ENCODE peak calls at places on chromosomes 3 and 15, in nine cellular contexts. Q is heart left ventricle, K is A549, S is HCT116, O is IMR-90, A is HepG2, M is body of pancreas, I is right lobe of liver, N is GM12878. D is an unnamed sample.

GRCh38 chr15:101641894-101642293 is 10.3 kb downstream of the TM2D3 start:
- ATAC-seq in Q (peak), K (no peak), S (no peak), O (no peak), A (no peak), M (peak), I (peak), N (peak), D (peak)

GRCh38 chr3:134640378-134640777 is 10.4 kb downstream of the KY start:
- ATAC-seq in Q (no peak), K (no peak), S (no peak), O (no peak), A (no peak), M (no peak), I (no peak), N (no peak), D (no peak)

GRCh38 chr3:172634948-172635347 is 75.9 kb downstream of the NCEH1 start:
- ATAC-seq in Q (no peak), K (no peak), S (no peak), O (no peak), A (no peak), M (no peak), I (no peak), N (no peak), D (peak)

GRCh38 chr15:64099379-64099778 is 3.6 kb downstream of the SNX1 start:
- ATAC-seq in Q (no peak), K (no peak), S (no peak), O (no peak), A (no peak), M (no peak), I (no peak), N (no peak), D (no peak)

GRCh38 chr15:59380902-59381610 is 8.4 kb upstream of the MYO1E start:
- ATAC-seq in Q (no peak), K (peak), S (peak), O (no peak), A (no peak), M (no peak), I (no peak), N (no peak), D (no peak)

GRCh38 chr3:24242012-24242698 is 252.5 kb downstream of the THRB start:
- ATAC-seq in Q (no peak), K (no peak), S (no peak), O (no peak), A (no peak), M (peak), I (no peak), N (no peak), D (peak)

GRCh38 chr3:24389108-24390090 is 105.3 kb downstream of the THRB start:
- ATAC-seq in Q (no peak), K (no peak), S (no peak), O (no peak), A (no peak), M (peak), I (no peak), N (no peak), D (no peak)

GRCh38 chr3:71725279-71725991 is at the start of gene EIF4E3:
- ATAC-seq in Q (peak), K (peak), S (peak), O (peak), A (peak), M (peak), I (peak), N (no peak), D (peak)

GRCh38 chr15:101172421-101173097 is 79.3 kb downstream of the CHSY1 start:
- ATAC-seq in Q (no peak), K (no peak), S (no peak), O (no peak), A (no peak), M (no peak), I (no peak), N (no peak), D (no peak)

GRCh38 chr3:112497897-112498548 is 1.2 kb downstream of the BTLA start:
- ATAC-seq in Q (no peak), K (no peak), S (no peak), O (no peak), A (no peak), M (no peak), I (no peak), N (peak), D (no peak)

GRCh38 chr3:14864131-14864530 is 45.4 kb downstream of the FGD5 start:
- ATAC-seq in Q (no peak), K (no peak), S (no peak), O (no peak), A (no peak), M (no peak), I (no peak), N (no peak), D (no peak)

GRCh38 chr3:148903022-148903442 is 37.9 kb downstream of the CPA3 start:
- ATAC-seq in Q (no peak), K (no peak), S (no peak), O (peak), A (no peak), M (no peak), I (no peak), N (no peak), D (no peak)

GRCh38 chr3:126472277-126473006 is 3.2 kb downstream of the ZXDC start:
- ATAC-seq in Q (no peak), K (peak), S (no peak), O (no peak), A (peak), M (peak), I (peak), N (peak), D (peak)

GRCh38 chr3:161498259-161498921 is 1.8 kb downstream of the OTOL1 start:
- ATAC-seq in Q (no peak), K (no peak), S (no peak), O (no peak), A (no peak), M (no peak), I (no peak), N (no peak), D (no peak)

GRCh38 chr15:100633763-100634075 is 31.3 kb downstream of the ASB7 start:
- ATAC-seq in Q (no peak), K (no peak), S (no peak), O (no peak), A (no peak), M (no peak), I (no peak), N (no peak), D (no peak)

GRCh38 chr15:86855307-86855706 is 775.6 kb downstream of the AGBL1 start:
- ATAC-seq in Q (no peak), K (no peak), S (no peak), O (no peak), A (no peak), M (no peak), I (no peak), N (no peak), D (no peak)

GRCh38 chr3:180630360-180630759 is 28.4 kb downstream of the TTC14 start:
- ATAC-seq in Q (no peak), K (no peak), S (no peak), O (no peak), A (no peak), M (no peak), I (no peak), N (no peak), D (no peak)

GRCh38 chr15:67100808-67101581 is 35.6 kb downstream of the SMAD3 start:
- ATAC-seq in Q (no peak), K (no peak), S (no peak), O (no peak), A (no peak), M (no peak), I (no peak), N (peak), D (no peak)

GRCh38 chr3:81490541-81491288 is 270.7 kb downstream of the GBE1 start:
- ATAC-seq in Q (peak), K (peak), S (peak), O (peak), A (peak), M (peak), I (peak), N (peak), D (peak)

GRCh38 chr15:57610130-57610529 is 18.4 kb downstream of the MYZAP start:
- ATAC-seq in Q (peak), K (peak), S (peak), O (peak), A (peak), M (peak), I (no peak), N (no peak), D (peak)

GRCh38 chr15:33468740-33469139 is 158.0 kb downstream of the RYR3 start:
- ATAC-seq in Q (no peak), K (no peak), S (no peak), O (no peak), A (no peak), M (no peak), I (no peak), N (no peak), D (no peak)

GRCh38 chr15:71651750-71652186 is 158.6 kb upstream of the NR2E3 start:
- ATAC-seq in Q (no peak), K (peak), S (peak), O (peak), A (peak), M (no peak), I (peak), N (peak), D (peak)

GRCh38 chr15:63510548-63510940 is 6.2 kb downstream of the USP3 start:
- ATAC-seq in Q (no peak), K (peak), S (no peak), O (no peak), A (no peak), M (no peak), I (no peak), N (peak), D (no peak)

GRCh38 chr3:188047536-188047935 is 106.4 kb upstream of the LPP start:
- ATAC-seq in Q (no peak), K (no peak), S (no peak), O (no peak), A (no peak), M (no peak), I (no peak), N (no peak), D (no peak)

GRCh38 chr15:66503780-66504562 is 684 bp downstream of the RPL4 start:
- ATAC-seq in Q (no peak), K (no peak), S (no peak), O (no peak), A (no peak), M (no peak), I (no peak), N (no peak), D (no peak)

GRCh38 chr3:31841515-31841914 is 139.5 kb downstream of the OSBPL10 start:
- ATAC-seq in Q (no peak), K (no peak), S (no peak), O (no peak), A (no peak), M (no peak), I (no peak), N (no peak), D (no peak)

GRCh38 chr3:4343258-4343657 is 40.1 kb downstream of the SETMAR start:
- ATAC-seq in Q (no peak), K (no peak), S (no peak), O (peak), A (no peak), M (no peak), I (no peak), N (no peak), D (no peak)

GRCh38 chr15:49036650-49037545 is 9.3 kb downstream of the SECISBP2L start:
- ATAC-seq in Q (no peak), K (no peak), S (peak), O (peak), A (no peak), M (no peak), I (no peak), N (peak), D (no peak)

GRCh38 chr15:75151214-75152128 is 50.2 kb upstream of the C15orf39 start:
- ATAC-seq in Q (peak), K (peak), S (no peak), O (no peak), A (no peak), M (no peak), I (no peak), N (peak), D (no peak)

GRCh38 chr3:71989165-71989564 is 204.2 kb upstream of the PROK2 start:
- ATAC-seq in Q (no peak), K (peak), S (peak), O (no peak), A (no peak), M (no peak), I (no peak), N (no peak), D (no peak)

DNA sequence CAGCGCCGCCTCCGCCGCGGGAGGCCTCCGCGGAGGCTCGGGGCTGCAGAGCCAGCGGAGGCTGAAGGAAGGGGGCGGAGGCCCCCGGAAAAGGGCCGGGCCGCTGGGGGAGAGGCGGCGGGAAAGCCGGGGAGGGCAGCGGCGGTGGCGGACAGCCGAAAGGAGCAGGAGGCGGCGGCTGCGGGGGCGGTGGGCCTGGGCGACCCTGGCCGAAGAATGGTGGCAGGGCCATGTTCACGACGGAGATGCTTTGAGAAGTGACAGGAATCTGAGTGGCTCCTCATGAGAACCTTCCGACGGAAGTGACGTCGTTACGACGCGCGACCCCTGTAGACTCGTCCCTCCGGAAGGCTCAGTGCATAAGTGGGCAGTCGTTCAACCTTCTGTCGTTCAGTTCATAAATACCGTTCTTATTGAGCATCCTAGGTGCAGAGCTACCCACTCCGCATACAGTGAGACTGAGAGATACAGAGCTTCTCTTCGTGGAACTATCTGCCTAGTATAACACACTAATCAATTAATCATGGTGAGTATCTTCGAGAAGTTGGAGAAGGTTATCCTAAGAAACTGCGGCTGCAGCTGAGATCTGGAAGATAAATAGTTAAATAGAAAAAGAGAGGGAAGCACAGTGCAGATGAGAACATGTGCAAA is at the start of gene PDCD7:
- ATAC-seq in Q (peak), K (peak), S (peak), O (peak), A (peak), M (peak), I (peak), N (peak), D (peak)
- TF ChIP-seq POLR2A in Q (no peak), K (peak), S (peak), O (peak), A (peak), M (peak), I (peak), N (peak), D (peak)

GRCh38 chr3:78255403-78255802 is 1215.5 kb downstream of the ROBO2 start:
- ATAC-seq in Q (no peak), K (no peak), S (no peak), O (no peak), A (no peak), M (no peak), I (no peak), N (no peak), D (no peak)

GRCh38 chr3:78256123-78256522 is 1216.2 kb downstream of the ROBO2 start:
- ATAC-seq in Q (no peak), K (no peak), S (no peak), O (no peak), A (no peak), M (no peak), I (no peak), N (no peak), D (no peak)

GRCh38 chr3:78257956-78258530 is 1218.1 kb downstream of the ROBO2 start:
- ATAC-seq in Q (no peak), K (no peak), S (no peak), O (no peak), A (no peak), M (no peak), I (no peak), N (no peak), D (no peak)

GRCh38 chr3:78260388-78260787 is 1220.5 kb downstream of the ROBO2 start:
- ATAC-seq in Q (no peak), K (no peak), S (no peak), O (no peak), A (no peak), M (no peak), I (no peak), N (peak), D (no peak)

DNA sequence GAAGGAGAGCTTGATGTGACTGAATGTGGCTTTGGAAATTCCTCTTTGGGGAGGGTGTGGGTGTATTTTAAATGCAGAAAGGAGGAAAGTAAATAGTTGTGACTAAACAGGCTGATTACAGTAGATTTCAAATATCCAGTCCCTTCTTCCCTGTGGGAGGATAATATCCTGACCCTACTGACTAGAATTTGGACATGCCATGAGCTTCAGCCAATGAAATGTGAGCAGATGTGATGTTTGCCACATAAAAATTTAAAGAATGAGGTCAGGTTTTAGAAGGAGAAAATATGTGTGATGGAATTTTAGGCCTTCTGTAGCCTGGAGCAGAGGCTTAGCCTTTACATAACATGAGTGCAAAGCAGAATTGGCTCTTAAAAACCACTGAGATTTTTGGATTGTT is 1218.9 kb downstream of the ROBO2 start:
- ATAC-seq in Q (no peak), K (no peak), S (no peak), O (peak), A (no peak), M (no peak), I (no peak), N (no peak), D (no peak)
- TF ChIP-seq POLR2A in Q (no peak), K (no peak), S (no peak), O (no peak), A (no peak), M (no peak), I (no peak), N (no peak), D (no peak)

GRCh38 chr3:122383915-122384697 is at the start of gene FAM162A:
- ATAC-seq in Q (peak), K (peak), S (peak), O (peak), A (peak), M (peak), I (peak), N (peak), D (peak)
- TF ChIP-seq POLR2A in Q (no peak), K (peak), S (peak), O (peak), A (peak), M (peak), I (peak), N (peak), D (peak)

GRCh38 chr3:103624289-103624688 is 1189.5 kb downstream of the ZPLD1 start:
- ATAC-seq in Q (no peak), K (no peak), S (no peak), O (no peak), A (no peak), M (no peak), I (no peak), N (no peak), D (no peak)

GRCh38 chr3:103629391-103629790 is 1194.6 kb downstream of the ZPLD1 start:
- ATAC-seq in Q (no peak), K (no peak), S (no peak), O (no peak), A (no peak), M (no peak), I (no peak), N (no peak), D (no peak)
- TF ChIP-seq POLR2A in Q (no peak), K (no peak), S (no peak), O (no peak), A (no peak), M (no peak), I (no peak), N (no peak), D (no peak)

DNA sequence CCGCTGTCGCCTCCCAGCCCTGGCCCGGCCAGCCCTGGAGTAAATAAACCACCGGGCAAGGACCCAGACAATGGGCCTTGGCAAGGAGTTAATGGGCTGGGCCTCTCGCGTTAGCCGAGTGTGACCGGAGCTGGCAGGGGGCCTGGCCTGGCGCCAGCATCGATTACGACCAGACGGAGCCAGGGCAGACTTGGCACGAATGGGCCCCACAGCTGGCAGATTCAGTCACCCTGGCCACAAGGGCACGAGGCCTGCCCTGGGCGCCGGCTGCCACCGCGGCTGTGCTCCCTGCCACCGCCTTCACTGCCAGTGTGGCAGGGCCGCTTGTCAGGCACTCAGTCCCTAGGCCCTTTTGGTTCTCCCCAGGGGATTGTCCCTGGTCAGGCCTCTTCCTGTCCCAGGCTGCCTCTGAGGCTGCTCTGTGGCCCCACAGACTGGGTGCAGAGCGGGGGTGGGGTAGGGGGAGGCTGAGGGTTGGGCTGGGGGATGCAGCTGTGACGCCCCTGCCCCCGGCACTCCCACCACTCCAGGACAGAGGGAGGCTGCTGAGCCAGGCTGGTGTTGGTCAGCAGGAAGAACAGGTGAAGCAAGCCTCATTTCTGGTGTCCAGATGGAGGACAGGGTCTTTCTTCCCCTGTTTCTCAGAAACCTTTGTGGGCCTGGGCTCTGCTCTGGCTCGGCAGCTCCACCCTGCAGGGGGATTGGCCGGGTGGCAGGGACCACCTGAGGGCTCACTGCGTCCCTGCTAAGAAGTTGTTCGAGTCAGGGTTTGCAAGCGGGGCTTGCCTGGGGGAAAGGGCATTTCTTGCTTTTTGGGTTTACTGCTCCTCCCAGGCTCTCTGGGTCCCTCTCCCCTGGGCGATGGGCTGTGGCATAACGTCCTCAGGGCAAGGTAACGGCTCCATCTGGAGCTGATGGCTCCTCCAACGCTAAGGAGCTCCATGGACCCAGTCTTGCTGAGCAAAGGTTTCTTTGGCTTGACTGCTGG is 30.5 kb upstream of the SRP14 start:
- ATAC-seq in Q (peak), K (peak), S (peak), O (peak), A (peak), M (peak), I (peak), N (peak), D (peak)
- TF ChIP-seq POLR2A in Q (no peak), K (no peak), S (no peak), O (no peak), A (peak), M (peak), I (no peak), N (peak), D (no peak)

GRCh38 chr15:65286704-65287514 is at the start of gene PARP16:
- ATAC-seq in Q (peak), K (peak), S (peak), O (peak), A (peak), M (peak), I (peak), N (peak), D (peak)
- TF ChIP-seq POLR2A in Q (no peak), K (peak), S (peak), O (no peak), A (peak), M (peak), I (peak), N (peak), D (peak)

D was measured in gastroesophageal sphincter.